ENCODE peak calls at places on chromosomes 4 and X, in ten cellular contexts. U, Y, X, Z, O, W, T, G, K and H are unnamed samples.

GRCh38 chr4:92182006-92182735 is 121.6 kb upstream of the GRID2 start:
- DNase-seq in U (no peak), Y (peak; percentile 8), X (no peak), Z (no peak), O (no peak), W (peak; percentile 65), T (no peak), G (no peak), K (no peak), H (no peak)

GRCh38 chr4:7816771-7817170 is 122.9 kb downstream of the AFAP1 start:
- DNase-seq in U (no peak), Y (no peak), X (no peak), Z (no peak), O (no peak), W (no peak), T (no peak), G (no peak), K (no peak), H (no peak)

GRCh38 chrX:53377464-53377863 is 45.0 kb downstream of the SMC1A start:
- DNase-seq in U (no peak), Y (no peak), X (no peak), Z (no peak), O (no peak), W (no peak), T (no peak), G (no peak), K (no peak), H (no peak)

GRCh38 chrX:17456526-17456925 is 81.5 kb downstream of the NHS start:
- DNase-seq in U (no peak), Y (no peak), X (no peak), Z (no peak), O (no peak), W (no peak), T (no peak), G (no peak), K (no peak), H (no peak)

GRCh38 chr4:25666031-25666630 is 10.5 kb downstream of the SLC34A2 start:
- DNase-seq in U (no peak), Y (no peak), X (no peak), Z (no peak), O (no peak), W (no peak), T (no peak), G (no peak), K (no peak), H (no peak)

GRCh38 chr4:89572224-89572858 is 264.6 kb downstream of the SNCA start:
- DNase-seq in U (no peak), Y (no peak), X (no peak), Z (no peak), O (no peak), W (no peak), T (peak; percentile 25), G (peak; percentile 89), K (no peak), H (no peak)

GRCh38 chrX:71913156-71913950 is 2.7 kb downstream of the NHSL2 start:
- DNase-seq in U (no peak), Y (no peak), X (no peak), Z (no peak), O (no peak), W (no peak), T (no peak), G (no peak), K (no peak), H (no peak)

GRCh38 chr4:54567327-54567726 is 90.4 kb upstream of the KIT start:
- DNase-seq in U (no peak), Y (no peak), X (no peak), Z (no peak), O (no peak), W (no peak), T (no peak), G (no peak), K (no peak), H (no peak)

GRCh38 chr4:139658185-139658584 is 7.4 kb upstream of the MGST2 start:
- DNase-seq in U (no peak), Y (no peak), X (no peak), Z (no peak), O (no peak), W (no peak), T (peak; percentile 9), G (no peak), K (no peak), H (no peak)

GRCh38 chr4:140793291-140793690 is 37.1 kb upstream of the TBC1D9 start:
- DNase-seq in U (no peak), Y (no peak), X (no peak), Z (no peak), O (no peak), W (no peak), T (no peak), G (no peak), K (no peak), H (no peak)

DNA sequence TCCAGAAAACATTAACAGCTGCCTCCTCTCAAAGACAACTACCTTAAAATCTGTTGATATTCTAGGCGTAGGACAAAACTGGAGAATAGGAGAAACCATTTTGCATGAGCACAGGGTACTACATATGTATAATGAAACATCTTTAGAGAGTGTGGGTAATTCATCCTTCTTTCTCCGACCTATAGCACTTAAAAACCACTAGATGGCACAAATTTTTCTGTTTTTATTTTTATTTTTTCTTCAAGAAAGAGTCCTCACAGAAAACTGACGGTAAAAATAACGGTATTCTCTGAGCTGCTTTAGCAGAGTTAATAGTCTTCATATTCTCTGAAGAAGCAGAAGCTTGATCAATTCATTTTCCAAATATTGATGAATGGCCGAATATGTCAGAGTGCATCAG is 14.6 kb downstream of the SMIM31 start:
- DNase-seq in U (no peak), Y (no peak), X (no peak), Z (no peak), O (no peak), W (no peak), T (peak; percentile 18), G (peak; percentile 60), K (no peak), H (no peak)
- TF ChIP-seq CTCF in U (peak; percentile 55), Y (no peak), X (peak; percentile 51), Z (no peak), O (no peak), W (no peak), T (peak; percentile 51), G (peak; percentile 65), K (peak; percentile 0), H (no peak)

DNA sequence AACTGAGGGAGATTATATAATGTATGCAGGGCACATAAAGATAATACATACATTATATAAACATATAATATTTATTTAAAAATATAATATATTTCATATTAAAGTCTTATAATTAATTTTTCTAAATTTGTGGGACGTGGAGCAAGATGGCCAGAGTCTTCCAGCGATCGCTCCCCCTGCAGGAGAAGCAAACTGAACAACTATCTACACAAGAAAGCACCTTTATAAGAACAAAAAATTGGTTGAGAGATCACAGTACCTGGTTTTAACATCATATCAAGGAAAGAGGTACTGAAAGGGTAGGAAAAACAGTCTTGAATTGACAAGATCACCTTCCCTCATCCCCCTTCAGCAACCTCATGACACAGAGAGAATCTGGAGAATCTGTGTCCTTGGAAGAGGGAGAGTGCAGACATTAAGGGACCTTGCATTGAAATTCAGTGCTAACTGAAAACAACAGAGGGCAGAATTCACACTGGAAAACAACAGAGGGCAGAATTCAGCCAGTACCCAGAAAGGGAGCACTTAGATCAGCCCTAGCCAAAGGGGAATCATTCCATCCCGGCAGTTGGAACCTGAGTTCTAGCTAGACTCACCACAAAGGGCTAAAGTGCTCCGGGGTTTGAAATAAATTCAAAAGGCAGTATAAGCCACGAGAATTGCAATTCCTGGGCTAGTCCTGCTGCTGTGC is 262.5 kb upstream of the NDST3 start:
- DNase-seq in U (no peak), Y (no peak), X (no peak), Z (no peak), O (no peak), W (no peak), T (no peak), G (no peak), K (no peak), H (no peak)
- TF ChIP-seq CTCF in U (no peak), Y (no peak), X (peak; percentile 22), Z (no peak), O (no peak), W (no peak), T (no peak), G (peak; percentile 34), K (no peak), H (no peak)

DNA sequence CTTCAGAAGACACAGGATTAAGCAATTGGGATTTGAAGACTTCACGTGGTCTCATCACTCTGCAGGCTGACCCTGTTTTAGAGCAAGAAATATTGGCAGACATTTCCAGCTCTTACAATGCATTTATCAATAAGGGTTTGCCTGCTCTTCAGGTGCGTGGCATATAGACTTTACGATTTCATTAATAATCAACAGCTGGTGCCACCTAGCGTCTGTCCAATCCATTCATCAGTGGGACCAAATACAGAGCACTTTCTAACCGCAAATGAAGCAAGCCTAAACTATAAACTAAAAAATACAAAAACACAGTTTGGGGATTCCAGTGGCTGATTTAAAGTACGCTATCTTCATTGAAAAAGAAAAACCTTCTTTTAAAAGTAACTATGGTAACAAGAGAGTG is 125.4 kb upstream of the DMD start:
- DNase-seq in U (no peak), Y (no peak), X (no peak), Z (no peak), O (no peak), W (no peak), T (peak; percentile 29), G (peak; percentile 25), K (no peak), H (no peak)
- TF ChIP-seq CTCF in U (no peak), Y (peak; percentile 16), X (peak; percentile 59), Z (peak; percentile 52), O (no peak), W (no peak), T (peak; percentile 39), G (peak; percentile 60), K (peak; percentile 1), H (no peak)

GRCh38 chr4:87126056-87126455 is 94.4 kb downstream of the KLHL8 start:
- DNase-seq in U (no peak), Y (no peak), X (no peak), Z (no peak), O (no peak), W (no peak), T (no peak), G (no peak), K (no peak), H (no peak)

GRCh38 chr4:87120411-87121162 is 99.8 kb downstream of the KLHL8 start:
- DNase-seq in U (no peak), Y (no peak), X (no peak), Z (peak; percentile 92), O (peak; percentile 82), W (peak; percentile 88), T (no peak), G (no peak), K (no peak), H (no peak)

GRCh38 chr4:87122252-87122651 is 98.2 kb downstream of the KLHL8 start:
- DNase-seq in U (no peak), Y (no peak), X (no peak), Z (no peak), O (no peak), W (peak; percentile 66), T (peak; percentile 27), G (peak; percentile 56), K (no peak), H (no peak)

GRCh38 chr4:87121332-87122065 is 98.9 kb downstream of the KLHL8 start:
- DNase-seq in U (no peak), Y (no peak), X (no peak), Z (no peak), O (no peak), W (no peak), T (no peak), G (no peak), K (no peak), H (no peak)

DNA sequence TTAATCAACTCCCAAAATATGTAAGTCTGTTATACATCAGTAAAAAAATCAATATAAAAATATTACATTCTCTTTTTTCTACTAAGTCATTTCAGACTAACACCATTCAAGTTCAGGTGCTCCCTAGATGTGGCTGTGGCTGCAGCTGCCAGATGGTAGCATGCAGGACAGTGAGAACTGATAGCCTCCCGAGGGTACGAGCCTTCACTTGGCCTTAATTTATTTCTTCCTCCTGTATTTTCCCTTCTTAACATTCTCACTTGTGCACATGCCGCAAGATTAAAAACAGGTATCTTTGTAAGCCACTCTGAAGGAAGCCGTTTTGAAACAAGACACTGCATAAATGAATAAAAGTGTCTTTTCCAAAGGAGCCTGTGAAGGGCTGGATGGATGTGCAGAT is 97.2 kb downstream of the KLHL8 start:
- DNase-seq in U (no peak), Y (no peak), X (no peak), Z (no peak), O (no peak), W (no peak), T (no peak), G (no peak), K (no peak), H (no peak)
- TF ChIP-seq CTCF in U (no peak), Y (no peak), X (no peak), Z (no peak), O (no peak), W (no peak), T (no peak), G (no peak), K (no peak), H (no peak)